ENCODE peak calls at places on chromosomes 12 and 14, in eight cellular contexts. One of them, this sample, is unnamed.
A peak's percentile ranks its signal among the peaks of the same experiment; 100 is the strongest.

GRCh38 chr12:109963743-109964429 is 32.3 kb downstream of the GIT2 start:
- DNase-seq in adrenal gland: peak; percentile 33
- DNase-seq in HT1080: no peak
- DNase-seq in fibroblast of mammary gland: peak; percentile 63
- DNase-seq in islet precursor cell: no peak
- DNase-seq in NCI-H345: no peak
- DNase-seq in NCI-H1417: no peak
- DNase-seq in progenitor cell of endocrine pancreas: no peak
- DNase-seq in this sample: no peak

GRCh38 chr12:102095677-102096263 is 24.1 kb downstream of the NUP37 start:
- DNase-seq in adrenal gland: no peak
- DNase-seq in HT1080: peak; percentile 24
- DNase-seq in fibroblast of mammary gland: peak; percentile 45
- DNase-seq in islet precursor cell: no peak
- DNase-seq in NCI-H345: peak; percentile 1
- DNase-seq in NCI-H1417: peak; percentile 58
- DNase-seq in progenitor cell of endocrine pancreas: no peak
- DNase-seq in this sample: no peak

GRCh38 chr12:12039897-12040296 is 30.8 kb upstream of the BCL2L14 start:
- DNase-seq in adrenal gland: no peak
- DNase-seq in HT1080: no peak
- DNase-seq in fibroblast of mammary gland: no peak
- DNase-seq in islet precursor cell: no peak
- DNase-seq in NCI-H345: no peak
- DNase-seq in NCI-H1417: no peak
- DNase-seq in progenitor cell of endocrine pancreas: no peak
- DNase-seq in this sample: no peak

GRCh38 chr14:84453541-84453940 is 1076.4 kb upstream of the FLRT2 start:
- DNase-seq in adrenal gland: no peak
- DNase-seq in HT1080: peak; percentile 18
- DNase-seq in fibroblast of mammary gland: peak; percentile 8
- DNase-seq in islet precursor cell: no peak
- DNase-seq in NCI-H345: no peak
- DNase-seq in NCI-H1417: no peak
- DNase-seq in progenitor cell of endocrine pancreas: no peak
- DNase-seq in this sample: no peak

GRCh38 chr12:30725739-30726138 is 29.0 kb downstream of the CAPRIN2 start:
- DNase-seq in adrenal gland: no peak
- DNase-seq in HT1080: peak; percentile 80
- DNase-seq in fibroblast of mammary gland: peak; percentile 81
- DNase-seq in islet precursor cell: no peak
- DNase-seq in NCI-H345: no peak
- DNase-seq in NCI-H1417: no peak
- DNase-seq in progenitor cell of endocrine pancreas: no peak
- DNase-seq in this sample: no peak

GRCh38 chr12:12645485-12645884 is 33.8 kb downstream of the CREBL2 start:
- DNase-seq in adrenal gland: no peak
- DNase-seq in HT1080: no peak
- DNase-seq in fibroblast of mammary gland: peak; percentile 52
- DNase-seq in islet precursor cell: no peak
- DNase-seq in NCI-H345: peak; percentile 7
- DNase-seq in NCI-H1417: peak; percentile 34
- DNase-seq in progenitor cell of endocrine pancreas: no peak
- DNase-seq in this sample: no peak

GRCh38 chr12:95202691-95203476 is 14.4 kb downstream of the FGD6 start:
- DNase-seq in adrenal gland: no peak
- DNase-seq in HT1080: peak; percentile 34
- DNase-seq in fibroblast of mammary gland: peak; percentile 37
- DNase-seq in islet precursor cell: no peak
- DNase-seq in NCI-H345: no peak
- DNase-seq in NCI-H1417: no peak
- DNase-seq in progenitor cell of endocrine pancreas: no peak
- DNase-seq in this sample: no peak

GRCh38 chr14:54775486-54776100 is 127.0 kb downstream of the GCH1 start:
- DNase-seq in adrenal gland: no peak
- DNase-seq in HT1080: no peak
- DNase-seq in fibroblast of mammary gland: no peak
- DNase-seq in islet precursor cell: no peak
- DNase-seq in NCI-H345: no peak
- DNase-seq in NCI-H1417: no peak
- DNase-seq in progenitor cell of endocrine pancreas: no peak
- DNase-seq in this sample: no peak

GRCh38 chr12:50017047-50017446 is 8.2 kb downstream of the RACGAP1 start:
- DNase-seq in adrenal gland: peak; percentile 71
- DNase-seq in HT1080: no peak
- DNase-seq in fibroblast of mammary gland: peak; percentile 96
- DNase-seq in islet precursor cell: no peak
- DNase-seq in NCI-H345: no peak
- DNase-seq in NCI-H1417: no peak
- DNase-seq in progenitor cell of endocrine pancreas: no peak
- DNase-seq in this sample: no peak

GRCh38 chr14:23043749-23044148 is 1.7 kb downstream of the PSMB11 start:
- DNase-seq in adrenal gland: no peak
- DNase-seq in HT1080: no peak
- DNase-seq in fibroblast of mammary gland: no peak
- DNase-seq in islet precursor cell: peak; percentile 75
- DNase-seq in NCI-H345: no peak
- DNase-seq in NCI-H1417: no peak
- DNase-seq in progenitor cell of endocrine pancreas: no peak
- DNase-seq in this sample: no peak

GRCh38 chr14:89534896-89535615 is 118.0 kb upstream of the FOXN3 start:
- DNase-seq in adrenal gland: no peak
- DNase-seq in HT1080: no peak
- DNase-seq in fibroblast of mammary gland: peak; percentile 34
- DNase-seq in islet precursor cell: no peak
- DNase-seq in NCI-H345: no peak
- DNase-seq in NCI-H1417: no peak
- DNase-seq in progenitor cell of endocrine pancreas: no peak
- DNase-seq in this sample: no peak

GRCh38 chr12:95184119-95184518 is 33.1 kb downstream of the FGD6 start:
- DNase-seq in adrenal gland: no peak
- DNase-seq in HT1080: no peak
- DNase-seq in fibroblast of mammary gland: no peak
- DNase-seq in islet precursor cell: no peak
- DNase-seq in NCI-H345: no peak
- DNase-seq in NCI-H1417: no peak
- DNase-seq in progenitor cell of endocrine pancreas: no peak
- DNase-seq in this sample: no peak

GRCh38 chr14:85587152-85587697 is 57.3 kb downstream of the FLRT2 start:
- DNase-seq in adrenal gland: no peak
- DNase-seq in HT1080: peak; percentile 86
- DNase-seq in fibroblast of mammary gland: peak; percentile 94
- DNase-seq in islet precursor cell: no peak
- DNase-seq in NCI-H345: no peak
- DNase-seq in NCI-H1417: no peak
- DNase-seq in progenitor cell of endocrine pancreas: no peak
- DNase-seq in this sample: peak; percentile 97

GRCh38 chr12:91988076-91988475 is 157.6 kb downstream of the BTG1 start:
- DNase-seq in adrenal gland: no peak
- DNase-seq in HT1080: peak; percentile 44
- DNase-seq in fibroblast of mammary gland: no peak
- DNase-seq in islet precursor cell: no peak
- DNase-seq in NCI-H345: no peak
- DNase-seq in NCI-H1417: no peak
- DNase-seq in progenitor cell of endocrine pancreas: no peak
- DNase-seq in this sample: no peak

GRCh38 chr12:57624441-57625220 is 8.4 kb downstream of the B4GALNT1 start:
- DNase-seq in adrenal gland: peak; percentile 7
- DNase-seq in HT1080: no peak
- DNase-seq in fibroblast of mammary gland: no peak
- DNase-seq in islet precursor cell: peak; percentile 48
- DNase-seq in NCI-H345: no peak
- DNase-seq in NCI-H1417: no peak
- DNase-seq in progenitor cell of endocrine pancreas: no peak
- DNase-seq in this sample: no peak

GRCh38 chr12:6752181-6752930 is 585 bp downstream of the MLF2 start:
- DNase-seq in adrenal gland: no peak
- DNase-seq in HT1080: peak; percentile 46
- DNase-seq in fibroblast of mammary gland: peak; percentile 60
- DNase-seq in islet precursor cell: peak; percentile 77
- DNase-seq in NCI-H345: no peak
- DNase-seq in NCI-H1417: peak; percentile 89
- DNase-seq in progenitor cell of endocrine pancreas: no peak
- DNase-seq in this sample: no peak

GRCh38 chr14:81127785-81128184 is 93.0 kb downstream of the GTF2A1 start:
- DNase-seq in adrenal gland: no peak
- DNase-seq in HT1080: peak; percentile 28
- DNase-seq in fibroblast of mammary gland: peak; percentile 26
- DNase-seq in islet precursor cell: no peak
- DNase-seq in NCI-H345: no peak
- DNase-seq in NCI-H1417: no peak
- DNase-seq in progenitor cell of endocrine pancreas: no peak
- DNase-seq in this sample: no peak

GRCh38 chr12:60498656-60499055 is 902.8 kb downstream of the SLC16A7 start:
- DNase-seq in adrenal gland: no peak
- DNase-seq in HT1080: no peak
- DNase-seq in fibroblast of mammary gland: no peak
- DNase-seq in islet precursor cell: no peak
- DNase-seq in NCI-H345: no peak
- DNase-seq in NCI-H1417: no peak
- DNase-seq in progenitor cell of endocrine pancreas: no peak
- DNase-seq in this sample: no peak

GRCh38 chr12:123076604-123077297 is 74.1 kb downstream of the PITPNM2 start:
- DNase-seq in adrenal gland: no peak
- DNase-seq in HT1080: peak; percentile 31
- DNase-seq in fibroblast of mammary gland: no peak
- DNase-seq in islet precursor cell: no peak
- DNase-seq in NCI-H345: no peak
- DNase-seq in NCI-H1417: no peak
- DNase-seq in progenitor cell of endocrine pancreas: no peak
- DNase-seq in this sample: no peak

GRCh38 chr12:44581642-44582242 is 294.4 kb downstream of the NELL2 start:
- DNase-seq in adrenal gland: no peak
- DNase-seq in HT1080: no peak
- DNase-seq in fibroblast of mammary gland: no peak
- DNase-seq in islet precursor cell: no peak
- DNase-seq in NCI-H345: no peak
- DNase-seq in NCI-H1417: no peak
- DNase-seq in progenitor cell of endocrine pancreas: no peak
- DNase-seq in this sample: no peak

GRCh38 chr14:49939884-49940510 is 47.1 kb downstream of the ARF6 start:
- DNase-seq in adrenal gland: no peak
- DNase-seq in HT1080: no peak
- DNase-seq in fibroblast of mammary gland: no peak
- DNase-seq in islet precursor cell: no peak
- DNase-seq in NCI-H345: no peak
- DNase-seq in NCI-H1417: no peak
- DNase-seq in progenitor cell of endocrine pancreas: no peak
- DNase-seq in this sample: no peak